ENCODE peak calls at places on chromosomes 11 and 22, in four cellular contexts. N is H1, K is GM12878, Y is HepG2. E is an unnamed sample. For H3K4me1, the result is how much of the 10 kb centered on the place peaks cover.

GRCh38 chr22:44712156-44712555 is 10.2 kb downstream of the PRR5 start:
- DNase-seq in Y (no peak), K (no peak), N (no peak), E (no peak)

GRCh38 chr11:128572965-128573364 is 14.4 kb downstream of the ETS1 start:
- DNase-seq in N (no peak), K (no peak), Y (no peak), E (no peak)

GRCh38 chr11:6992457-6993431 is 27.4 kb downstream of the ZNF214 start:
- DNase-seq in K (no peak), N (no peak), Y (no peak), E (no peak)

GRCh38 chr11:32571039-32571438 is 12.6 kb upstream of the EIF3M start:
- DNase-seq in Y (no peak), N (peak), K (no peak), E (no peak)

GRCh38 chr22:50027639-50028537 is 15.3 kb upstream of the IL17REL start:
- DNase-seq in Y (no peak), K (no peak), N (no peak), E (no peak)

GRCh38 chr11:8030526-8031247 is 43.5 kb downstream of the EIF3F start:
- DNase-seq in N (peak), Y (no peak), K (no peak), E (no peak)

GRCh38 chr11:6667733-6668374 is 12.2 kb upstream of the DCHS1 start:
- DNase-seq in N (no peak), K (peak), Y (peak), E (no peak)

GRCh38 chr11:8699903-8700302 is 17.3 kb downstream of the RPL27A start:
- DNase-seq in N (no peak), K (no peak), Y (peak), E (no peak)

GRCh38 chr11:10592331-10592730 is 23.9 kb upstream of the LYVE1 start:
- DNase-seq in Y (no peak), K (no peak), N (no peak), E (no peak)

GRCh38 chr11:47916361-47916841 is 64.0 kb upstream of the PTPRJ start:
- DNase-seq in N (no peak), Y (no peak), K (no peak), E (no peak)

GRCh38 chr11:126804363-126804762 is 196.2 kb downstream of the KIRREL3 start:
- DNase-seq in N (no peak), K (no peak), Y (no peak), E (no peak)

GRCh38 chr11:8717544-8717875 is 34.9 kb downstream of the RPL27A start:
- DNase-seq in N (no peak), Y (no peak), K (no peak), E (no peak)

GRCh38 chr22:29700949-29701927 is 18.6 kb upstream of the CABP7 start:
- DNase-seq in Y (peak), K (no peak), N (no peak), E (no peak)

GRCh38 chr11:57248780-57249383 is 11.8 kb upstream of the APLNR start:
- DNase-seq in N (peak), K (no peak), Y (peak), E (peak)

GRCh38 chr22:20580179-20580578 is 72.8 kb downstream of the MED15 start:
- DNase-seq in Y (no peak), K (no peak), N (no peak), E (no peak)

GRCh38 chr11:22415481-22415880 is 77.3 kb downstream of the SLC17A6 start:
- DNase-seq in K (no peak), Y (no peak), N (no peak), E (no peak)

GRCh38 chr11:10387209-10388083 is 67.6 kb upstream of the AMPD3 start:
- DNase-seq in N (peak), Y (no peak), K (no peak), E (no peak)

GRCh38 chr22:50738649-50739227 is 734 bp downstream of the ACR start:
- DNase-seq in K (no peak), Y (no peak), N (no peak), E (no peak)

GRCh38 chr22:26986051-26986881 is 328.9 kb downstream of the MIAT start:
- DNase-seq in N (no peak), Y (no peak), K (no peak), E (no peak)

DNA sequence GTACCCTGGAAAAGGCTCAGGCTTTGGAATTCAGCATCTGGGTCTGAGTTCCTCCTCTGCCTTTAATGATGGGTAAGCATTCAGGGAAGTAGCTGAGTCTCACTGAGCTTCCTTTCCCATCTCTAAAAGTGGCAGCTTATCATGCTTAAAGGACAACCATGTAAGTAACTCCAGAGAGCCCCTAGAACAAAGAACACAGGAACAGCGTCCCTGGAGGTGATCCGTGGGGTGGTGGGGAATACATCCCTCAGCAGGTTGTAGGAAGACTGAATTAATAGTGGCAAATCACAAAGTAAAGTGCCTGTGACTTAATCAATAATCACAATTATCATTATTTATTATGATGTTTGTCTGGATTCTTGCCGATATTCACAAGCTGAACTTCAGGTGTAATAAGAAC is 114.7 kb upstream of the ISX start:
- DNase-seq in Y (no peak), N (no peak), K (no peak), E (no peak)
- TF ChIP-seq SUZ12 in Y (no peak), N (no peak), K (no peak), E (no peak)

DNA sequence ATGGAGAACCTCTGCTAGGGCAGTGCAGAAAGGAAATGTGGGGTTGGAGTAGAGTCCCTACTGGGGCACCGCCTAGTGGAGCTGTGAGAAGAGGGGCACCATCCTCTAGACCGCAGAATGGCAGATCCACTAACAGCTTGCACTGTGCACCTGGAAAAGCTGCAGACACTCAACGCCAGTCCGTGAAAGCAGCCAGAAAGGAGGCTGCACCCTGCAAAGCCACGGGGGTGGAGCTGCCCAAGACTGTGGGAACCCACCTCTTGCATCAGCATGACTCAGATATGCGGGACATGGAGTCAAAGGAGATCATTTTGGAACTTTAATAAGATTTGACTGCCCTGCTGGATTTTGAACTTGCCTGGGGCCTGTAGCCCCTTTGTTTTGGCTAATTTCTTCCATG is 8.7 kb downstream of the TSKU start:
- DNase-seq in Y (peak), N (no peak), K (no peak), E (no peak)
- H3K4me1 ChIP-seq in Y (half or more), N (under half), K (under half), E (under half)

GRCh38 chr11:69409812-69410645 is 71.4 kb upstream of the LINC01488 start:
- DNase-seq in N (no peak), Y (no peak), K (no peak), E (no peak)

GRCh38 chr11:69413993-69414392 is 67.5 kb upstream of the LINC01488 start:
- DNase-seq in Y (no peak), N (no peak), K (no peak), E (no peak)

GRCh38 chr11:69414773-69415187 is 66.7 kb upstream of the LINC01488 start:
- DNase-seq in N (no peak), K (no peak), Y (no peak), E (no peak)

GRCh38 chr11:69413015-69413801 is 68.3 kb upstream of the LINC01488 start:
- DNase-seq in Y (no peak), K (no peak), N (no peak), E (no peak)

DNA sequence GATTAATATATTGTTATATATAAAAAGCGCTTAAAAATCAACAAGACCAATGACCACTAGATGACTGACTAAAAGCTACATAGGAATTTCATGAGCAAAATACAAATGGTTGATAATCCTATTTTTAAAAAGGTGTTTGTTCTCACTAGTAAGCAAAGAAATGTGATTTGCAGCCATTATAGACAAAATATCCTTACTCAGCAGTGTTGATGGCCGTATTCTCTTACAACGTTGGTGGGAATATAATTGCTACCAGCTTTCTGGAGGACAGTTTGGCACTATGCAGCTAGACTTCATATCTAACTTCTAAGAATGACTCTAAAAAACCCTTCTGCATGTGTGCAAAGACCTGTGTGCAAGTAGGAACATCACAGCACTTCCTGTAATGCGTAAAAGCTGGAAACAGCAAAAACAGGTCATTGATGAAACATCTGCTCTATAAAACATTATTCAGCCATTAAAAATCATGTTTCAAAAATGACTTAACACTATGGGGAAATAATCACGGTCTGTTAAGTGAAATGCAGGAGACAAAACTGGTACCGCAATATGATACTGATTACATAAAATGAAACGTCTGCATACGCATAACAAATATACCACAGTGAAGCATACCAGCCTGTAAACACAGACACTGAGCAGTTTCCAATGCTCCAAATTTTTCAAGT is 70.1 kb upstream of the LINC01488 start:
- DNase-seq in Y (no peak), K (no peak), N (no peak), E (no peak)
- TF ChIP-seq ZNF274 in Y (no peak), K (no peak), N (no peak), E (no peak)

DNA sequence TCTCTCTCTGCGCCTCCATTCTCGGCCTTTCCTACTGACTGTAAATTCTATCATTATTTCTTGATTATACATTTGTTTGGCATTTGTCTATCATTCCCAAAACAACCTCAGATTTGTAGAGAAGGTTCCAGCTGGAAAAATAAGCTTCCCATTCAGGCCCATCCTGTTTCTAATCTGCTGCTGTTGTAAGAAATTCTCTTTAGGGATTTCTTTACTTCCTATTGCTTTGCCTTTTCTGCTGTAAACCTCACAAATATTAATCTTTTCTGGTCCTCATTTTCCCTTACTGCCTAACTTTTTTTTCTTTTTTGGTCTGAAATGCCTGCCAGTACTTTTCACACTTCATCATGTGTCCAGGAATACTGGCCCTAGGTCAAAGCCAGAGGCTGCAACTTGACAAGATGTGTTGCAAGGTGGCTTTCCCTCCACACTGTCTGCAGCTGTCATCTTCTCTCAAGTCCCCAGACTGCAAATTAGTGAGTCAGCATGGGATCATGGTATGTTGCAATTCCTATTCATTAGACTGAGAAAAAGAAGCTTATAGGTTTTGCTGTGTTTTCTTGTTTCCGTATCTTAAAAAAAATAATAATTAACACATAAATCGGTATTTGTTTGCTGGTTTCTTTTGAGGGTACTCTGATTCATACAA is 858.7 kb upstream of the CHORDC1 start:
- DNase-seq in K (no peak), N (no peak), Y (no peak), E (peak)
- TF ChIP-seq SUZ12 in K (no peak), N (no peak), Y (no peak), E (no peak)

DNA sequence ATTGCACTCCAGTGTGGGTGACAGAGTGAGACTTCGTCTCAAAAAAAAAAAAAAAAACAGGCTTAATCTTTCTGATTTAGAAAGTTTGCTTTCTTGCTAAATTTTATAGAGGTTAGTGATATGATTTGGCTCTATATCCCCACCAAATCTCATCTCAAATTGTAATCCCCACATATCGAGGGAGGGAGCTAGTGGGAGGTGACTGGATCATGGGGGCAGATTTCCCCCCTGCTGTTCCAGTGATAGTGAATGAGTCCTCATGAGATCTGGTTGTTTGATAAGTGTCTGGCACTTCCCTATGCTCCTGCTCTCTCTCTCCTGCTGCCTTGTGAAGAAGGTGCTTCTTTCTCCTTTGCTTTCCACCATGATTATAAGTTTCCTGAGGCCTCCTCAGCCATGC is 90.9 kb downstream of the OSBP2 start:
- DNase-seq in Y (no peak), K (no peak), N (no peak), E (no peak)
- H3K4me1 ChIP-seq in Y (under half), K (under half), N (under half), E (under half)

GRCh38 chr11:92776676-92777075 is 192.8 kb upstream of the MTNR1B start:
- DNase-seq in K (no peak), N (no peak), Y (no peak), E (no peak)
- TF ChIP-seq ZNF274 in K (no peak), N (no peak), Y (no peak), E (no peak)

E was measured in NT2/D1.